ENCODE peak calls at places on chromosomes 16 and 17, in seven cellular contexts. W is tibial nerve, I is H1, O is tibial artery, E is Peyer's patch, Q is colonic mucosa, T is foreskin keratinocyte. V is an unnamed sample.
A peak's percentile ranks its signal among the peaks of the same experiment; 100 is the strongest.

GRCh38 chr17:81733507-81734404 is 21.7 kb downstream of the SLC25A10 start:
- DNase-seq in W (peak; percentile 67), I (peak; percentile 97), O (peak; percentile 83), E (peak; percentile 89), Q (peak; percentile 89), T (peak; percentile 35), V (peak; percentile 88)

GRCh38 chr17:59839646-59840328 is 53.0 kb downstream of the TUBD1 start:
- DNase-seq in W (no peak), I (no peak), O (no peak), E (peak; percentile 32), Q (no peak), T (peak; percentile 25), V (no peak)

GRCh38 chr17:7307686-7308624 is 527 bp downstream of the EIF5A start:
- DNase-seq in W (no peak), I (peak; percentile 72), O (peak; percentile 78), E (peak; percentile 70), Q (peak; percentile 59), T (no peak), V (peak; percentile 56)

GRCh38 chr17:74454197-74455024 is 12.0 kb upstream of the CD300A start:
- DNase-seq in W (no peak), I (peak; percentile 64), O (no peak), E (no peak), Q (peak; percentile 67), T (peak; percentile 33), V (peak; percentile 95)

GRCh38 chr16:86508947-86509758 is 1.2 kb upstream of the FOXF1 start:
- DNase-seq in W (no peak), I (peak; percentile 69), O (no peak), E (no peak), Q (peak; percentile 45), T (peak; percentile 34), V (peak; percentile 48)

GRCh38 chr16:2090819-2091721 is 43.3 kb downstream of the TSC2 start:
- DNase-seq in W (peak; percentile 43), I (peak; percentile 97), O (no peak), E (peak; percentile 88), Q (peak; percentile 91), T (peak; percentile 52), V (peak; percentile 91)

GRCh38 chr17:73952136-73952497 is 251.4 kb upstream of the RPL38 start:
- DNase-seq in W (no peak), I (no peak), O (no peak), E (no peak), Q (no peak), T (no peak), V (no peak)

GRCh38 chr16:88373927-88374492 is 8.7 kb upstream of the ZNF469 start:
- DNase-seq in W (no peak), I (no peak), O (peak; percentile 20), E (no peak), Q (no peak), T (no peak), V (no peak)

GRCh38 chr16:22969567-22969966 is 155.6 kb downstream of the HS3ST2 start:
- DNase-seq in W (no peak), I (no peak), O (no peak), E (no peak), Q (no peak), T (peak; percentile 41), V (peak; percentile 3)

GRCh38 chr17:13599168-13599577 is 2.6 kb downstream of the HS3ST3A1 start:
- DNase-seq in W (no peak), I (no peak), O (no peak), E (no peak), Q (no peak), T (no peak), V (no peak)
- H3K27ac ChIP-seq in W (no peak overlapping the region), I (no peak overlapping the region), O (no peak overlapping the region), E (no peak overlapping the region), Q (no peak overlapping the region), T (no peak overlapping the region), V (no peak overlapping the region)

GRCh38 chr16:84314373-84314772 is 19.7 kb downstream of the WFDC1 start:
- DNase-seq in W (no peak), I (no peak), O (no peak), E (no peak), Q (no peak), T (no peak), V (no peak)

GRCh38 chr16:84313921-84314320 is 19.2 kb downstream of the WFDC1 start:
- DNase-seq in W (no peak), I (no peak), O (no peak), E (no peak), Q (no peak), T (no peak), V (no peak)

GRCh38 chr16:84314814-84315213 is 20.1 kb downstream of the WFDC1 start:
- DNase-seq in W (no peak), I (no peak), O (no peak), E (no peak), Q (no peak), T (no peak), V (no peak)

GRCh38 chr16:84312783-84313382 is 18.2 kb downstream of the WFDC1 start:
- DNase-seq in W (no peak), I (peak; percentile 81), O (no peak), E (peak; percentile 78), Q (peak; percentile 83), T (no peak), V (peak; percentile 77)

DNA sequence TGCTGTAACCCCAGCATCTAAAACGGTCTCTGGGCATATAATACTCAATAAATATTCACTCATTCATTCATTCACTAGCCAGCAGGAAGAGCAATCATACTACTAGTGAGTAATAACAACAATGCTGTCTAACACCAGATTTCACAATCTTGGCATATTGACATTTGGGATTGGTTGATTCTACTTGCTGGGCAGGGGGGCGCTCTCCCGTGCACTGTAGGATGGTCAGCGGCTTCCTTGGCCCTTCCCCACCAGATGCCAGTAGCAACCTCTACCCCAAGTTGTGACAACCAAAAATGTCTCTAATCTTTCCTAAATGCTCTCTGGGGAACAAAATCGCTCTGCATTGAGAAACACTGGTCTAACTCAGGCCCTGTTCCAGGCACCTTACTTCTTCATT is 20.7 kb downstream of the WFDC1 start:
- DNase-seq in W (no peak), I (no peak), O (no peak), E (no peak), Q (no peak), T (no peak), V (no peak)
- TF ChIP-seq CTCF in W (no peak), I (peak; percentile 8), O (no peak), E (no peak), Q (no peak), T (no peak), V (no peak)

DNA sequence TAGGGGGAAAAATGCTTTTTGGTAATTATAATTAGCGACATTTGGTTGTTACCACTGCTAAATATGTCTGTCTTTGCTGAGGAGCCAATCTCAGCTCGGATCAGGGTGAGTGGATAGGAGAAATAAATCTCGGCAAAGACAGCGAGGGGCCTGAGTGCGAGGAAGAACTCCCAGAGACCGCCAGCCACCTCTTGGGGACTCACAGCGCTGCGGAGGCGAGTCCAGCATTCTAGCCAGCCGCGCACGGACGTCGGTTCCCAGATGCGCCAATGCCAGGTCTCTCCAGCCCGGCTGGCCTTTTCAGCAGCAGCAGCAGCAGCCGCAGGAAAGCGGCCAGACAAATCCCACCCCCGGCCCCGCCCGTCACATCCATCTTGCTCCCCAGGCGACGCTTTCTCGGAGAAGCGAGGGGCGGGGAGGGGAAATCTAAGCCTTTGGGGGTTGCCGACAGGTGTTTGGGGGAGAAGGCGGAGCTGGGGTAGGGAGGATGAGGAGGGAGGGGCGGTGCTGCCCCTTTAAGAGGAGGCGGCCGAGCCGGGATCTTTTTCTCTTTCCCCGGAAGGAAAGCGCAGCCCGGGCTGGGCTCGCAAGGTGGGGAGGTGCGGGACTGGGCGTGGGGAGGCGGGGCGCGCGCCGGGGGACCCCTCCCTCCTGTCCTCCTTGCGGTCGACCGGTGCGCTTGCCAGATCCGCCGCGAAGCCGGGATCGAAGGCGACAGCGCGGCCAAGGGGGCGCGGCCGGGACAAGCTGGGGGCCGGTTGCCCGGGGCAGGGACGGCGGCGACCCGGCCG is at the start of gene ITGA3:
- DNase-seq in W (no peak), I (peak; percentile 89), O (peak; percentile 94), E (peak; percentile 88), Q (peak; percentile 88), T (peak; percentile 96), V (peak; percentile 93)
- H3K4me1 ChIP-seq in W (no peaks in the 10 kb centered on the region), I (peaks cover 11% of the 10 kb centered on the region), O (peaks cover 58% of the 10 kb centered on the region), E (peaks cover 10% of the 10 kb centered on the region), Q (peaks cover 20% of the 10 kb centered on the region), T (peaks cover 28% of the 10 kb centered on the region), V (peaks cover 73% of the 10 kb centered on the region)

GRCh38 chr17:31566992-31567373 is 175.5 kb downstream of the RAB11FIP4 start:
- DNase-seq in W (no peak), I (no peak), O (no peak), E (no peak), Q (no peak), T (no peak), V (no peak)
- H3K27ac ChIP-seq in W (no peak overlapping the region), I (no peak overlapping the region), O (peak overlapping the region; percentile 79), E (no peak overlapping the region), Q (no peak overlapping the region), T (no peak overlapping the region), V (peak overlapping the region; percentile 73)

V was measured in thyroid gland.